ENCODE peak calls at places on chromosome 21, in ten cellular contexts. V is mammary epithelial cell, A is mesenchymal stem cell, S is GM12878, R is H9, O is HepG2, D is osteoblast, Z is PC-3, L is A549, C is IMR-90. K is an unnamed sample.

GRCh38 chr21:30962013-30962412 is 76.3 kb downstream of the KRTAP19-8 start:
- DNase-seq in Z (peak), L (no peak), V (no peak), S (no peak), O (no peak), R (peak), A (no peak), D (no peak), C (no peak), K (no peak)

GRCh38 chr21:43600642-43601397 is 58.5 kb downstream of the HSF2BP start:
- DNase-seq in S (no peak), L (peak), Z (peak), D (peak), R (no peak), V (peak), A (peak), C (peak), O (no peak), K (peak)

GRCh38 chr21:14531927-14532326 is 14.2 kb downstream of the SAMSN1 start:
- DNase-seq in S (no peak), L (no peak), Z (no peak), V (no peak), D (no peak), A (peak), C (no peak), R (no peak), O (no peak), K (no peak)

GRCh38 chr21:26684866-26685265 is 111.8 kb upstream of the CYYR1 start:
- DNase-seq in V (no peak), C (no peak), D (no peak), Z (peak), A (no peak), R (no peak), L (no peak), S (no peak), O (no peak), K (no peak)

GRCh38 chr21:34930971-34931370 is 118.1 kb downstream of the RUNX1 start:
- DNase-seq in O (no peak), A (no peak), V (peak), L (no peak), C (peak), Z (no peak), R (no peak), D (no peak), S (no peak), K (peak)

GRCh38 chr21:45380566-45380965 is 24.4 kb upstream of the COL18A1 start:
- DNase-seq in D (no peak), C (no peak), V (no peak), O (no peak), R (no peak), L (no peak), Z (no peak), S (no peak), A (no peak), K (no peak)

GRCh38 chr21:28605138-28605537 is 387.5 kb downstream of the LTN1 start:
- DNase-seq in C (no peak), V (no peak), L (no peak), O (no peak), Z (no peak), A (no peak), S (no peak), D (no peak), R (no peak), K (no peak)

GRCh38 chr21:32521736-32522360 is 63.5 kb downstream of the TCP10L start:
- DNase-seq in O (no peak), D (no peak), A (no peak), S (no peak), V (no peak), Z (no peak), L (no peak), R (no peak), C (no peak), K (no peak)

GRCh38 chr21:26379561-26379960 is 193.5 kb downstream of the CYYR1 start:
- DNase-seq in A (no peak), C (no peak), R (no peak), O (no peak), V (no peak), D (no peak), Z (no peak), L (no peak), S (no peak), K (no peak)

GRCh38 chr21:40041446-40041845 is 174.2 kb downstream of the PCP4 start:
- DNase-seq in L (no peak), S (no peak), R (no peak), A (no peak), D (no peak), Z (no peak), V (no peak), O (no peak), C (no peak), K (no peak)

GRCh38 chr21:23936224-23936623 is 1671.1 kb downstream of the MRPL39 start:
- DNase-seq in D (no peak), R (no peak), V (no peak), C (peak), S (no peak), O (no peak), L (peak), A (no peak), Z (peak), K (no peak)

GRCh38 chr21:45085700-45086099 is 11.3 kb downstream of the ADARB1 start:
- DNase-seq in C (no peak), L (no peak), D (no peak), Z (no peak), V (no peak), S (no peak), A (no peak), O (no peak), R (no peak), K (no peak)

GRCh38 chr21:33858672-33859372 is 56.8 kb downstream of the ATP5PO start:
- DNase-seq in O (no peak), S (no peak), A (no peak), Z (no peak), C (no peak), L (no peak), D (no peak), R (no peak), V (no peak), K (no peak)

GRCh38 chr21:23401278-23401677 is 2206.0 kb downstream of the MRPL39 start:
- DNase-seq in D (no peak), C (no peak), A (no peak), Z (peak), S (no peak), R (no peak), L (peak), V (no peak), O (no peak), K (no peak)

GRCh38 chr21:26449161-26449560 is 123.9 kb downstream of the CYYR1 start:
- DNase-seq in Z (no peak), R (no peak), V (peak), A (peak), O (no peak), L (no peak), D (peak), C (peak), S (no peak), K (peak)

GRCh38 chr21:24895885-24896734 is 711.2 kb downstream of the MRPL39 start:
- DNase-seq in L (no peak), Z (peak), D (no peak), S (peak), R (no peak), A (no peak), V (no peak), C (peak), O (no peak), K (peak)

GRCh38 chr21:28485301-28486022 is 507.2 kb downstream of the LTN1 start:
- DNase-seq in C (peak), Z (peak), R (no peak), O (no peak), D (peak), A (no peak), V (peak), L (no peak), S (no peak), K (peak)

GRCh38 chr21:20647603-20648002 is 350.6 kb upstream of the NCAM2 start:
- DNase-seq in C (no peak), R (no peak), A (no peak), D (no peak), Z (peak), V (no peak), L (no peak), S (no peak), O (no peak), K (no peak)

GRCh38 chr21:22898061-22898460 is 1899.9 kb downstream of the NCAM2 start:
- DNase-seq in R (no peak), L (no peak), V (no peak), Z (no peak), C (no peak), A (no peak), S (no peak), D (no peak), O (no peak), K (no peak)

DNA sequence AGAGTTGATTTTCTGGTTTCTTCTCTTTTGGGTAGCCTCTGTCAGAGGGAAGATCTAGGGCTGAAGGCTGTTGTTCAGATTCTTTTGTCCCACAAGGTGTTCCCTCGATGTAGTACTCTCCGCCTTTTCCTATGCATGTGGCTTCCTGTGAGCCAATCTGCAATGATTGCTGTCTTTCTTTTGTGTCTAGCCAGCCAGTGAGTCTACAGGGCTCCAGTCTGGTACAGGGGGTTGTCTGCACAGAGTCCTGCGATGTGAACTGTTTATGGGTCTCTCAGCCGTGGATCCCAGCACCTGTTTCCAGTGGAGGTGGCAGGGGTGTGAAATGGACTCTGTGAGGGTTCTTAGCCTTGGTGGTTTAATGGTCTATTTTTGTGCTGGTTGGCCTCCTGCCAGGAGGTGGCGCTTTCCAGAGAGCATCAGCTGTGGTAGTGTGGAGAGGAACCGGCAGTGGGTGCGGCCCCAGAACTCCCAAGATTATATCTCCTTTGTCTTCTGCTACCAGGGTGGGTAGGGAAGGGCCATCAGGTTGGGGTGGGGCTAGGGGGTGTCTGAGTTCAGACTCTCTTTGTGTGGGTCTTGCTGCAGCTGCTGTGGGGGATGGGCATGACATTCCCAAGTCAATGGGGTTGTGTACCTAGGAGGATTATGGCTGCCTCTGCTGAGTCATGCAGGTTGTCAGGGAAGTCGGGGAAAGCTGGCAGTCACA is 81.3 kb upstream of the C21orf91 start:
- DNase-seq in L (no peak), S (no peak), D (no peak), A (no peak), O (no peak), R (peak), V (no peak), C (no peak), Z (no peak), K (no peak)
- H3K4me2 ChIP-seq in L (no peak), S (no peak), D (no peak), A (no peak), O (no peak), R (no peak), V (no peak), C (no peak), Z (no peak), K (no peak)

GRCh38 chr21:37208056-37208705 is 59.0 kb downstream of the VPS26C start:
- DNase-seq in O (peak), C (no peak), A (no peak), D (peak), L (no peak), V (no peak), Z (no peak), S (peak), R (no peak), K (peak)

GRCh38 chr21:37210799-37211198 is 56.3 kb downstream of the VPS26C start:
- DNase-seq in C (no peak), O (no peak), Z (no peak), S (no peak), R (no peak), D (no peak), A (no peak), L (no peak), V (no peak), K (no peak)

GRCh38 chr21:37207441-37208009 is 59.6 kb downstream of the VPS26C start:
- DNase-seq in A (no peak), C (no peak), L (no peak), V (peak), Z (peak), S (peak), D (no peak), O (peak), R (no peak), K (peak)

GRCh38 chr21:37210017-37210593 is 57.0 kb downstream of the VPS26C start:
- DNase-seq in D (no peak), C (no peak), O (no peak), Z (no peak), S (no peak), R (no peak), V (no peak), L (no peak), A (no peak), K (no peak)

DNA sequence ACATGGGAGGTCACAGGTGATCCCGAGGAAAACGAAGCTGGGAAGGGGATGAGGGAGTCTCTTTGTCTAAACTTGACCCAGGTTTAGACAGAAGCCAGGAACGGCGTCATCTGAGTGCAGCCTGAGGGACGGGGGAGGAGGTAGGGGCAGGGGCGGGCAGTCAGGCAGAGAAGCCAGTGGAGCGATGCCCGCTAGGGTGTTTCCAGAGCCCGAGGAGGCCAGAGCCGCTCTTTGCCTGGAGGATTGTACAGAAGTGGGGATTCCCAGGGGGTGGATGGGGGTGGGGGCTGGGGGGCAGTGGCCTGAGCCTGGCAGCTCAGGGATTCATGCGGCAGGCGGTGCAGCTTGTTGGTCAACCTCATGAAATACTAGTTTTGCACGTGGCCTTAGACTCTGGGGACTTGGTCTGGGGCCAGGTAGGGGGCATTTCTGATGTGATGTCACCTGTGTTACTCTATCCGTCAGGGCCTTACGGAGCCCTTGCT is 58.4 kb downstream of the VPS26C start:
- DNase-seq in C (no peak), V (no peak), L (no peak), D (no peak), R (no peak), S (no peak), O (no peak), A (no peak), Z (no peak), K (no peak)
- H3K4me2 ChIP-seq in C (no peak), V (no peak), L (no peak), D (no peak), R (no peak), S (peak), O (peak), A (no peak), Z (no peak), K (peak)

DNA sequence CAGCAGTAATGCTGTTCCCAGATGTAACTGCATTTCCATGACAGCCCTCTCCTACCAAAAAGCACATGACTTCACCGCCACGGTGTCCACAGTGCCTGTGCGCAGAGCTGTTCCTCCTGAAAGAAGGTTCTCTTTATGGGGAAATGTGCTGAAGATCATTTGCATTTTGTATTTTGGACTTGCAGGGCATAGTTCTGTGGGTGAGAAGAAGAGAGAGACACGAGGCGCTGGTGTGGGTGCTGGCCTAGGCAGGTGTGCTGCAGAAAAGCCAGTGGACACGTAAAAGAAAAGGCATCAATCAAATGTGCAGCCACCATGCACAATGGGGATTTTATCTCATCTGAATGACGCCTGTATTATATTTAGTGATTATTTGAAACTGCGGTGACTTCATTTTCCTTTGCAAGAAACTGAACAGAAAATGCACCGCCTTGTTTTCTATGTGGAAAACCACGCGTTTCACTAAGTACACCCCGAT is 21.3 kb downstream of the SLC37A1 start:
- DNase-seq in A (no peak), L (no peak), R (no peak), D (no peak), V (no peak), O (no peak), S (peak), C (no peak), Z (no peak), K (no peak)
- H3K4me2 ChIP-seq in A (no peak), L (no peak), R (no peak), D (no peak), V (no peak), O (no peak), S (peak), C (no peak), Z (no peak), K (no peak)

GRCh38 chr21:36104306-36105300 is 30.3 kb upstream of the CBR3 start:
- DNase-seq in A (peak), R (peak), V (peak), C (peak), O (no peak), Z (peak), L (no peak), S (no peak), D (no peak), K (peak)
- H3K4me2 ChIP-seq in A (no peak), R (peak), V (no peak), C (peak), O (no peak), Z (no peak), L (no peak), S (peak), D (peak), K (no peak)

GRCh38 chr21:16954787-16955186 is 558.1 kb upstream of the CXADR start:
- DNase-seq in V (no peak), S (no peak), O (no peak), R (no peak), D (no peak), L (no peak), A (no peak), C (no peak), Z (no peak), K (no peak)
- H3K4me2 ChIP-seq in V (no peak), S (no peak), O (no peak), R (no peak), D (no peak), L (no peak), A (no peak), C (no peak), Z (no peak), K (no peak)

GRCh38 chr21:38439336-38439900 is 58.9 kb downstream of the ERG start:
- DNase-seq in R (no peak), C (no peak), A (no peak), L (no peak), O (no peak), Z (no peak), S (no peak), V (no peak), D (peak), K (peak)
- H3K4me2 ChIP-seq in R (no peak), C (no peak), A (no peak), L (no peak), O (no peak), Z (no peak), S (no peak), V (no peak), D (no peak), K (no peak)

GRCh38 chr21:38474124-38474523 is 24.2 kb downstream of the ERG start:
- DNase-seq in Z (no peak), S (no peak), C (no peak), A (no peak), O (no peak), V (no peak), L (no peak), R (no peak), D (no peak), K (no peak)

GRCh38 chr21:38474796-38475195 is 23.5 kb downstream of the ERG start:
- DNase-seq in S (no peak), O (no peak), C (no peak), Z (no peak), A (no peak), R (no peak), V (no peak), D (no peak), L (no peak), K (no peak)

GRCh38 chr21:38477241-38477640 is 21.0 kb downstream of the ERG start:
- DNase-seq in L (no peak), O (no peak), C (no peak), S (no peak), R (no peak), V (no peak), A (peak), D (no peak), Z (no peak), K (peak)

GRCh38 chr21:38475519-38475918 is 22.8 kb downstream of the ERG start:
- DNase-seq in V (no peak), D (no peak), C (no peak), L (no peak), A (no peak), O (no peak), Z (no peak), R (peak), S (no peak), K (no peak)

DNA sequence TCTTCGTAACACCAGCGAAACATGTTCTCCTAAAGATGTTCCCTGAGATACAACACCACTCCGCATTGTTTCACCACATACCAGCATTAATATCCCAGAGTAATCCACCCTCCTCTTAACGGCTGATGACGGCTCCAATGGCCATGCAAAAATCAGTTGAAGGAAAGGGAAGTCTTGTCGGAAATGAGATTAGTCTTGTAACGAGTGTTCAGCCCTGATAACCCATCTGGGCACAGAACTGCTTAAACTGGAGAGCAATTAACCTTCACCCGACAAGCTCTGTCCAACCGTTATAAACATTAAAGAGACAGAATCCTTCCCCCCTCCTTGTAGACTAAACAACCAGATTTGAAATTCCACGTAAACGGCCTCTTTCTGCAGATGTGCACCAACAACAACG is 21.9 kb downstream of the ERG start:
- DNase-seq in Z (no peak), O (no peak), S (no peak), D (no peak), A (peak), R (no peak), V (no peak), L (no peak), C (no peak), K (no peak)
- H3K4me2 ChIP-seq in Z (no peak), O (no peak), S (no peak), D (no peak), A (no peak), R (no peak), V (no peak), L (no peak), C (no peak), K (no peak)

GRCh38 chr21:46420241-46421190 is 38.2 kb upstream of the DIP2A start:
- DNase-seq in V (no peak), S (no peak), L (no peak), A (no peak), Z (no peak), C (no peak), O (no peak), D (peak), R (no peak), K (no peak)
- H3K4me2 ChIP-seq in V (no peak), S (no peak), L (no peak), A (no peak), Z (no peak), C (no peak), O (no peak), D (no peak), R (no peak), K (no peak)

GRCh38 chr21:41499920-41500319 is 8.0 kb downstream of the TMPRSS2 start:
- DNase-seq in D (peak), O (no peak), R (no peak), L (no peak), V (no peak), C (no peak), Z (no peak), A (no peak), S (no peak), K (no peak)
- H3K4me2 ChIP-seq in D (no peak), O (no peak), R (no peak), L (no peak), V (no peak), C (no peak), Z (peak), A (no peak), S (no peak), K (no peak)